ENCODE peak calls at places on chromosomes 13 and 19, in seven cellular contexts. G, U, I, T, J, W and O are unnamed samples.

GRCh38 chr13:107301724-107302374 is 733.9 kb upstream of the ARGLU1 start:
- DNase-seq in T (no peak), U (peak), J (no peak), I (no peak), W (peak), G (no peak), O (no peak)

GRCh38 chr13:100658363-100658762 is 16.2 kb downstream of the TMTC4 start:
- DNase-seq in I (no peak), T (no peak), J (no peak), G (no peak), W (no peak), U (no peak), O (peak)

GRCh38 chr13:34466301-34466700 is 475.8 kb upstream of the NBEA start:
- DNase-seq in W (no peak), I (no peak), T (no peak), G (no peak), J (no peak), U (no peak), O (no peak)

GRCh38 chr19:41804327-41804726 is 7.9 kb downstream of the CEACAM3 start:
- DNase-seq in G (no peak), I (no peak), U (no peak), W (no peak), J (no peak), T (no peak), O (peak)

GRCh38 chr19:35461050-35461449 is 13.0 kb downstream of the FFAR2 start:
- DNase-seq in T (no peak), G (no peak), J (no peak), I (no peak), U (no peak), W (no peak), O (no peak)

GRCh38 chr19:41848666-41849065 is 3.8 kb downstream of the DMRTC2 start:
- DNase-seq in I (no peak), G (no peak), W (no peak), U (no peak), T (no peak), J (no peak), O (no peak)

GRCh38 chr13:21399741-21400140 is 59.4 kb downstream of the ZDHHC20 start:
- DNase-seq in T (no peak), U (no peak), W (peak), J (no peak), I (no peak), G (no peak), O (no peak)

GRCh38 chr19:44532819-44533218 is 3.3 kb upstream of the CEACAM20 start:
- DNase-seq in I (no peak), J (no peak), W (no peak), T (no peak), U (no peak), G (no peak), O (no peak)

GRCh38 chr19:18478545-18479311 is 40.8 kb upstream of the ISYNA1 start:
- DNase-seq in J (no peak), T (peak), U (no peak), I (peak), W (no peak), G (peak), O (peak)

GRCh38 chr13:73607489-73608156 is 526.6 kb downstream of the KLF12 start:
- DNase-seq in T (no peak), G (no peak), W (no peak), J (no peak), U (no peak), I (no peak), O (no peak)

GRCh38 chr19:8149261-8150094 is at the start of gene FBN3:
- DNase-seq in I (no peak), J (peak), W (no peak), U (peak), T (no peak), G (no peak), O (no peak)

GRCh38 chr19:42293539-42293938 is 8.4 kb upstream of the PRR19 start:
- DNase-seq in I (no peak), J (no peak), G (no peak), W (no peak), U (peak), T (no peak), O (no peak)

GRCh38 chr19:53965091-53965490 is 2.4 kb downstream of the CACNG8 start:
- DNase-seq in G (no peak), T (no peak), I (no peak), U (no peak), W (no peak), J (no peak), O (no peak)

GRCh38 chr13:76349700-76350099 is 536.5 kb downstream of the KCTD12 start:
- DNase-seq in J (no peak), W (no peak), I (no peak), G (no peak), U (no peak), T (no peak), O (no peak)

GRCh38 chr13:90272356-90272755 is 1075.1 kb upstream of the MIR17HG start:
- DNase-seq in T (no peak), W (peak), G (no peak), J (no peak), I (no peak), U (no peak), O (no peak)

GRCh38 chr19:14183741-14184395 is 22.1 kb downstream of the ADGRL1 start:
- DNase-seq in G (no peak), W (no peak), I (no peak), U (no peak), T (no peak), J (peak), O (no peak)

GRCh38 chr19:3193256-3194062 is 7.7 kb downstream of the NCLN start:
- DNase-seq in W (no peak), J (peak), T (no peak), U (no peak), G (no peak), I (no peak), O (peak)

GRCh38 chr19:14048439-14049153 is 13.3 kb downstream of the PALM3 start:
- DNase-seq in T (peak), J (peak), G (peak), U (peak), I (no peak), W (peak), O (peak)

GRCh38 chr19:27774827-27775226 is 1438.1 kb downstream of the UQCRFS1 start:
- DNase-seq in I (no peak), U (peak), T (no peak), J (peak), G (no peak), W (no peak), O (peak)

GRCh38 chr13:105971720-105972119 is 563.7 kb downstream of the EFNB2 start:
- DNase-seq in U (no peak), I (no peak), J (no peak), T (no peak), G (no peak), W (no peak), O (no peak)

GRCh38 chr19:47068876-47069406 is 20.5 kb upstream of the TMEM160 start:
- DNase-seq in G (no peak), U (no peak), T (no peak), W (no peak), I (no peak), J (no peak), O (no peak)

GRCh38 chr13:31433756-31434155 is 234.0 kb downstream of the B3GLCT start:
- DNase-seq in I (no peak), W (no peak), J (no peak), U (no peak), T (no peak), G (no peak), O (no peak)

GRCh38 chr13:113465241-113465640 is 12.0 kb upstream of the ADPRHL1 start:
- DNase-seq in G (no peak), T (no peak), W (no peak), J (no peak), I (no peak), U (no peak), O (no peak)

GRCh38 chr19:5452594-5453565 is 2.3 kb upstream of the ZNRF4 start:
- DNase-seq in W (no peak), G (no peak), I (no peak), U (peak), J (peak), T (no peak), O (no peak)

GRCh38 chr13:78137404-78138142 is 218.9 kb upstream of the EDNRB start:
- DNase-seq in U (peak), W (peak), I (no peak), T (no peak), G (no peak), J (peak), O (peak)

DNA sequence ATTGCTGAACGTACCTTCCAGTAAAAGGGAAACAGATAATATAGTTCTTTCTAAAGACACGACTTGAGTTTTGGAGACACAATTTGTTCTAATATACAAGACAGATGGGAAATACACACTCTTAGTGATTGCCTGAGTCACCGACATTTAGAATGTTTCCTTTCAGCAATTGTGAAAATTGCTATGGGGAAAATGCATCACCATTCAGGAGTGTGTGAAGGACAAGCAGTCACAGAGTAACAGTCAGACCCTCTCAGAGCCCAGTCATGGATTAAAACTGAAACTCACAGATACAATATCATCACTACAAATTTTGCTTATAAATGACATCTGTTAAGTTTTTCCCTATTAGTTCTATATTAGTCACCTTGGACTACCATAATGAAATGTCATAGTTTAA is 286.1 kb downstream of the SPRY2 start:
- DNase-seq in J (no peak), G (no peak), I (no peak), U (no peak), T (no peak), W (no peak), O (no peak)
- H3K4me3 ChIP-seq in J (no peak), G (no peak), I (no peak), U (no peak), T (no peak), W (no peak), O (no peak)

GRCh38 chr19:1441022-1441426 is 2.8 kb downstream of the RPS15 start:
- DNase-seq in I (no peak), W (no peak), T (no peak), U (no peak), G (no peak), J (no peak), O (no peak)

GRCh38 chr19:1445185-1445931 is 4.6 kb upstream of the APC2 start:
- DNase-seq in W (peak), J (peak), G (no peak), U (peak), I (no peak), T (peak), O (no peak)

GRCh38 chr19:1440418-1440801 is 2.2 kb downstream of the RPS15 start:
- DNase-seq in I (no peak), W (no peak), J (no peak), T (no peak), U (no peak), G (no peak), O (no peak)

GRCh38 chr19:1438933-1439358 is 750 bp downstream of the RPS15 start:
- DNase-seq in U (no peak), T (no peak), W (peak), J (peak), I (no peak), G (no peak), O (no peak)

GRCh38 chr19:1441677-1442438 is 3.7 kb downstream of the RPS15 start:
- DNase-seq in I (no peak), T (no peak), J (no peak), W (no peak), G (no peak), U (no peak), O (no peak)
- TF ChIP-seq POLR2AphosphoS5 in I (no peak), T (no peak), J (no peak), W (no peak), G (no peak), U (no peak), O (peak)

GRCh38 chr13:42780044-42780443 is 1.3 kb upstream of the FAM216B start:
- DNase-seq in T (no peak), G (no peak), I (no peak), J (no peak), U (no peak), W (no peak), O (no peak)
- H3K4me3 ChIP-seq in T (no peak), G (no peak), I (no peak), J (no peak), U (no peak), W (no peak), O (no peak)

DNA sequence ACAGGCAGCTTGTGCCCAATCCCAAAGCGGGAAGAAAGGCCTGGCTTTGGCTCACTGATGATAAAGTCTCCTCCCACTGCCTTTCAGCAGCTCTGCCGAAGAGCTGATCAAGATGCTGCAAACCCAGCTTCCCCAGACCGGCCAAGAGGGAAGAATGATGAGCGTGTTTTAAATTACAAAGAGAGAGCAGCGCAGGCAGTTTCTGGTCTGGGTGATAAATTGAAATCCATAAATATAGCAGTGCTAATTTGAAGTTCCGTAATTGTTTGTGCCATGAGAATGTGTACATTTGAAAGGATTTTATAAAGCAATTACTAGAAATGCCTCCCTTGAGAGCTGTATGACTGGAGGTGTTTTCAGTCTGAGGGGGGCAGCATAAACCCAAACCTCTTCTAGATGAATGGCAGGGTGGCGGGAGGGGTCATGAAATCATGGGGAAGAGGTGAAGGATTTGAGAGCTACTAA is 171.8 kb downstream of the STK24 start:
- DNase-seq in G (no peak), J (peak), W (no peak), U (peak), T (no peak), I (no peak), O (no peak)
- TF ChIP-seq POLR2AphosphoS5 in G (no peak), J (no peak), W (no peak), U (no peak), T (no peak), I (no peak), O (no peak)

GRCh38 chr19:1361601-1362384 is 21.9 kb upstream of the NDUFS7 start:
- DNase-seq in W (peak), G (no peak), I (no peak), U (no peak), T (no peak), J (no peak), O (no peak)

GRCh38 chr19:1357695-1358094 is 26.0 kb upstream of the NDUFS7 start:
- DNase-seq in I (no peak), W (no peak), G (no peak), U (peak), J (no peak), T (no peak), O (no peak)

GRCh38 chr19:1362385-1363257 is 21.1 kb upstream of the NDUFS7 start:
- DNase-seq in W (no peak), T (no peak), G (no peak), J (no peak), U (no peak), I (no peak), O (no peak)

GRCh38 chr19:1360818-1361461 is 22.8 kb upstream of the NDUFS7 start:
- DNase-seq in G (no peak), W (peak), I (peak), U (no peak), J (no peak), T (peak), O (peak)

GRCh38 chr19:1360126-1360817 is 23.4 kb upstream of the NDUFS7 start:
- DNase-seq in T (no peak), U (no peak), G (no peak), I (no peak), W (no peak), J (no peak), O (no peak)
- H3K4me3 ChIP-seq in T (no peak), U (no peak), G (peak), I (peak), W (no peak), J (no peak), O (no peak)

GRCh38 chr19:39413269-39413902 is 917 bp downstream of the PLEKHG2 start:
- DNase-seq in J (peak), T (peak), U (peak), W (peak), I (peak), G (no peak), O (no peak)
- TF ChIP-seq POLR2AphosphoS5 in J (no peak), T (peak), U (no peak), W (no peak), I (no peak), G (no peak), O (no peak)

GRCh38 chr19:48511321-48511731 is 309 bp downstream of the LMTK3 start:
- DNase-seq in G (no peak), I (no peak), W (no peak), T (no peak), J (no peak), U (no peak), O (no peak)

GRCh38 chr19:48513289-48514122 is 1.9 kb upstream of the LMTK3 start:
- DNase-seq in T (peak), G (no peak), I (no peak), W (peak), U (peak), J (peak), O (peak)

GRCh38 chr19:48512504-48513288 is 1.1 kb upstream of the LMTK3 start:
- DNase-seq in G (no peak), J (no peak), T (no peak), I (no peak), U (no peak), W (no peak), O (peak)

GRCh38 chr19:48510421-48511268 is 990 bp downstream of the LMTK3 start:
- DNase-seq in I (peak), T (peak), U (peak), J (peak), W (peak), G (no peak), O (peak)

GRCh38 chr19:48511800-48512503 is at the start of gene LMTK3:
- DNase-seq in U (peak), G (no peak), J (peak), I (no peak), T (peak), W (no peak), O (no peak)
- H3K4me3 ChIP-seq in U (peak), G (peak), J (no peak), I (peak), T (no peak), W (no peak), O (no peak)

GRCh38 chr19:2148482-2149135 is 2.8 kb downstream of the AP3D1 start:
- DNase-seq in T (no peak), W (no peak), U (no peak), G (no peak), J (no peak), I (no peak), O (no peak)

GRCh38 chr19:2154587-2155075 is 3.3 kb upstream of the AP3D1 start:
- DNase-seq in U (no peak), W (no peak), I (peak), T (peak), J (no peak), G (no peak), O (no peak)

GRCh38 chr19:2150794-2151338 is 500 bp downstream of the AP3D1 start:
- DNase-seq in U (no peak), J (peak), T (peak), G (no peak), W (peak), I (peak), O (peak)

GRCh38 chr19:2149980-2150793 is 1.2 kb downstream of the AP3D1 start:
- DNase-seq in T (peak), W (peak), I (peak), G (no peak), J (peak), U (peak), O (peak)

GRCh38 chr19:2151339-2152229 is at the start of gene AP3D1:
- DNase-seq in G (peak), T (peak), I (peak), U (peak), J (peak), W (peak), O (peak)
- TF ChIP-seq POLR2AphosphoS5 in G (peak), T (peak), I (no peak), U (no peak), J (peak), W (peak), O (peak)

GRCh38 chr19:57887195-57887941 is 1.5 kb downstream of the ZNF814 start:
- DNase-seq in J (no peak), W (no peak), I (no peak), G (no peak), T (peak), U (peak), O (no peak)
- H3K4me3 ChIP-seq in J (no peak), W (no peak), I (peak), G (peak), T (no peak), U (peak), O (peak)